ENCODE peak calls at places on chromosome 22, in nine cellular contexts. Q is OCI-M1; C is lower leg skin; L is activated CD4-positive, alpha-beta T cell treated with anti-CD3 and anti-CD28 coated beads, Interleukin-2, amount 50 U/mL, for 1 hour; G is T-cell; Y is amniotic stem cell; F is NCI-H1436; R is NCI-H2029; X is posterior cingulate gyrus. V is an unnamed sample.

GRCh38 chr22:36395922-36396321 is 8.2 kb upstream of the MYH9 start:
- DNase-seq in Q (peak; percentile 47), C (no peak), L (no peak), G (no peak), Y (no peak), F (no peak), R (peak; percentile 81), X (no peak), V (no peak)

GRCh38 chr22:22573047-22573889 is 14.2 kb upstream of the PRAME start:
- DNase-seq in Q (no peak), C (no peak), L (no peak), G (no peak), Y (no peak), F (no peak), R (no peak), X (no peak), V (no peak)

GRCh38 chr22:31173386-31174145 is 13.6 kb downstream of the RNF185 start:
- DNase-seq in Q (no peak), C (no peak), L (no peak), G (no peak), Y (peak; percentile 77), F (no peak), R (no peak), X (no peak), V (no peak)

GRCh38 chr22:50696251-50696798 is 23.7 kb downstream of the SHANK3 start:
- DNase-seq in Q (no peak), C (peak; percentile 84), L (no peak), G (no peak), Y (no peak), F (no peak), R (no peak), X (peak; percentile 4), V (no peak)

GRCh38 chr22:35963237-35963810 is 65.3 kb downstream of the RBFOX2 start:
- DNase-seq in Q (no peak), C (no peak), L (no peak), G (no peak), Y (no peak), F (no peak), R (no peak), X (no peak), V (no peak)

GRCh38 chr22:41863472-41863871 is 30.6 kb downstream of the SREBF2 start:
- DNase-seq in Q (no peak), C (no peak), L (no peak), G (no peak), Y (no peak), F (no peak), R (no peak), X (no peak), V (no peak)

GRCh38 chr22:23054531-23055257 is 15.6 kb upstream of the GNAZ start:
- DNase-seq in Q (no peak), C (no peak), L (no peak), G (no peak), Y (no peak), F (no peak), R (no peak), X (no peak), V (no peak)

GRCh38 chr22:23259916-23260644 is 79.8 kb downstream of the BCR start:
- DNase-seq in Q (no peak), C (no peak), L (no peak), G (no peak), Y (no peak), F (no peak), R (no peak), X (no peak), V (no peak)

GRCh38 chr22:26718905-26719304 is 61.5 kb downstream of the MIAT start:
- DNase-seq in Q (no peak), C (no peak), L (no peak), G (no peak), Y (peak; percentile 83), F (no peak), R (no peak), X (no peak), V (no peak)

GRCh38 chr22:44735518-44736428 is 16.6 kb upstream of the ARHGAP8 start:
- DNase-seq in Q (peak; percentile 71), C (peak; percentile 95), L (peak; percentile 84), G (peak; percentile 81), Y (peak; percentile 20), F (peak; percentile 39), R (no peak), X (peak; percentile 68), V (no peak)

GRCh38 chr22:36374603-36375024 is 13.2 kb downstream of the MYH9 start:
- DNase-seq in Q (no peak), C (no peak), L (peak; percentile 56), G (no peak), Y (no peak), F (no peak), R (no peak), X (no peak), V (no peak)

GRCh38 chr22:47248925-47249324 is 486.5 kb downstream of the TBC1D22A start:
- DNase-seq in Q (no peak), C (peak; percentile 32), L (no peak), G (no peak), Y (no peak), F (no peak), R (no peak), X (no peak), V (no peak)

GRCh38 chr22:27633296-27633871 is 168.2 kb downstream of the MN1 start:
- DNase-seq in Q (no peak), C (no peak), L (no peak), G (no peak), Y (no peak), F (no peak), R (no peak), X (no peak), V (no peak)

GRCh38 chr22:39094717-39095389 is 2.2 kb upstream of the APOBEC3H start:
- DNase-seq in Q (no peak), C (no peak), L (no peak), G (peak; percentile 34), Y (no peak), F (no peak), R (no peak), X (no peak), V (no peak)

GRCh38 chr22:41658869-41659268 is 29.8 kb downstream of the SNU13 start:
- DNase-seq in Q (no peak), C (peak; percentile 61), L (no peak), G (no peak), Y (no peak), F (no peak), R (no peak), X (no peak), V (no peak)

GRCh38 chr22:30866811-30867271 is 101.7 kb downstream of the MORC2 start:
- DNase-seq in Q (no peak), C (peak; percentile 75), L (no peak), G (no peak), Y (no peak), F (no peak), R (no peak), X (no peak), V (no peak)

GRCh38 chr22:23066200-23067022 is 3.9 kb upstream of the GNAZ start:
- DNase-seq in Q (no peak), C (peak; percentile 69), L (no peak), G (no peak), Y (no peak), F (no peak), R (no peak), X (no peak), V (no peak)

GRCh38 chr22:45187891-45188290 is 24.2 kb downstream of the NUP50 start:
- DNase-seq in Q (no peak), C (no peak), L (no peak), G (no peak), Y (no peak), F (no peak), R (no peak), X (no peak), V (no peak)

GRCh38 chr22:32808038-32808445 is 6.5 kb downstream of the TIMP3 start:
- DNase-seq in Q (no peak), C (no peak), L (no peak), G (no peak), Y (no peak), F (no peak), R (no peak), X (no peak), V (no peak)

GRCh38 chr22:31253949-31254348 is 38.3 kb downstream of the PIK3IP1 start:
- DNase-seq in Q (no peak), C (peak; percentile 88), L (no peak), G (no peak), Y (no peak), F (no peak), R (no peak), X (no peak), V (no peak)

GRCh38 chr22:19132693-19133400 is 1.7 kb downstream of the TSSK2 start:
- DNase-seq in Q (no peak), C (no peak), L (no peak), G (no peak), Y (no peak), F (no peak), R (no peak), X (no peak), V (no peak)

GRCh38 chr22:29055192-29055830 is 6.3 kb downstream of the C22orf31 start:
- DNase-seq in Q (no peak), C (no peak), L (no peak), G (no peak), Y (no peak), F (no peak), R (no peak), X (no peak), V (peak; percentile 41)

GRCh38 chr22:37186228-37186996 is 1.6 kb downstream of the C1QTNF6 start:
- DNase-seq in Q (peak; percentile 95), C (no peak), L (no peak), G (peak; percentile 71), Y (no peak), F (no peak), R (no peak), X (peak; percentile 1), V (no peak)

GRCh38 chr22:44628856-44629255 is 73.1 kb upstream of the PRR5 start:
- DNase-seq in Q (no peak), C (no peak), L (no peak), G (no peak), Y (no peak), F (no peak), R (no peak), X (no peak), V (no peak)

GRCh38 chr22:45511847-45512261 is 9.2 kb downstream of the FBLN1 start:
- DNase-seq in Q (no peak), C (no peak), L (no peak), G (no peak), Y (peak; percentile 81), F (no peak), R (no peak), X (no peak), V (no peak)

GRCh38 chr22:26897384-26897783 is 240.0 kb downstream of the MIAT start:
- DNase-seq in Q (no peak), C (no peak), L (no peak), G (no peak), Y (no peak), F (no peak), R (no peak), X (no peak), V (no peak)

GRCh38 chr22:28544431-28544868 is 135.2 kb downstream of the TTC28 start:
- DNase-seq in Q (no peak), C (no peak), L (no peak), G (no peak), Y (no peak), F (no peak), R (no peak), X (no peak), V (no peak)

GRCh38 chr22:22590136-22590891 is 31.2 kb upstream of the PRAME start:
- DNase-seq in Q (no peak), C (peak; percentile 37), L (no peak), G (no peak), Y (no peak), F (no peak), R (no peak), X (no peak), V (no peak)

GRCh38 chr22:28450109-28450508 is 229.5 kb downstream of the TTC28 start:
- DNase-seq in Q (no peak), C (no peak), L (no peak), G (no peak), Y (no peak), F (no peak), R (no peak), X (no peak), V (no peak)

GRCh38 chr22:32644252-32645100 is 157.0 kb upstream of the TIMP3 start:
- DNase-seq in Q (peak; percentile 38), C (peak; percentile 93), L (peak; percentile 4), G (peak; percentile 4), Y (no peak), F (no peak), R (peak; percentile 75), X (no peak), V (no peak)